ENCODE peak calls at places on chromosomes 16 and 17, in ten cellular contexts. T is lower leg skin; V is K562; K is endothelial cell; H is tibial nerve; P is CD4-positive, alpha-beta T cell; E is CD8-positive, alpha-beta T cell; U is GM10248; A is stomach; X is osteoblast. J is an unnamed sample.

GRCh38 chr17:76038050-76038449 is 10.9 kb upstream of the EVPL start:
- DNase-seq in E (no peak), T (no peak), K (no peak), V (no peak), X (no peak), H (no peak), U (no peak), P (no peak), A (no peak), J (no peak)

GRCh38 chr17:49361129-49361901 is 735 bp downstream of the ZNF652 start:
- DNase-seq in K (no peak), X (peak; percentile 89), U (peak; percentile 51), T (peak; percentile 87), A (peak; percentile 59), H (no peak), P (peak; percentile 83), V (peak; percentile 45), E (peak; percentile 69), J (no peak)

GRCh38 chr17:73803867-73804539 is 159.8 kb upstream of the SDK2 start:
- DNase-seq in K (no peak), P (no peak), E (no peak), T (peak; percentile 53), X (no peak), U (no peak), V (no peak), A (no peak), H (no peak), J (no peak)

GRCh38 chr16:83932304-83932703 is 20.7 kb upstream of the OSGIN1 start:
- DNase-seq in P (no peak), E (no peak), A (no peak), X (peak; percentile 42), T (no peak), H (no peak), V (no peak), K (no peak), U (no peak), J (no peak)

GRCh38 chr16:57906385-57907316 is 64.3 kb downstream of the CNGB1 start:
- DNase-seq in T (no peak), A (no peak), V (no peak), U (no peak), P (no peak), E (no peak), X (peak; percentile 48), H (no peak), K (peak; percentile 23), J (peak; percentile 56)

GRCh38 chr16:13036600-13036999 is 135.2 kb downstream of the SHISA9 start:
- DNase-seq in E (no peak), V (peak; percentile 37), P (no peak), H (no peak), U (no peak), A (peak; percentile 27), K (peak; percentile 69), T (no peak), X (no peak), J (peak; percentile 88)

GRCh38 chr16:35908942-35909341 is 2449.5 kb downstream of the TP53TG3F start:
- DNase-seq in K (no peak), P (no peak), A (no peak), H (no peak), E (no peak), X (no peak), V (peak; percentile 16), T (no peak), U (no peak), J (no peak)

GRCh38 chr17:11495616-11496015 is 102.7 kb upstream of the DNAH9 start:
- DNase-seq in A (no peak), T (no peak), E (no peak), V (no peak), H (no peak), U (no peak), P (no peak), K (no peak), X (no peak), J (no peak)

GRCh38 chr17:7834554-7834890 is 505 bp downstream of the KDM6B start:
- DNase-seq in E (no peak), U (no peak), A (peak; percentile 68), K (no peak), V (peak; percentile 28), X (no peak), P (peak; percentile 50), T (peak; percentile 94), H (peak; percentile 63), J (peak; percentile 58)

GRCh38 chr17:10728331-10728730 is 1.5 kb downstream of the TMEM220 start:
- DNase-seq in K (no peak), V (no peak), P (no peak), E (no peak), X (no peak), A (no peak), H (no peak), U (no peak), T (peak; percentile 83), J (no peak)

GRCh38 chr17:69523252-69523861 is 108.9 kb downstream of the MAP2K6 start:
- DNase-seq in X (no peak), P (no peak), E (no peak), V (peak; percentile 13), T (no peak), U (peak; percentile 39), A (no peak), H (no peak), K (peak; percentile 32), J (peak; percentile 16)

DNA sequence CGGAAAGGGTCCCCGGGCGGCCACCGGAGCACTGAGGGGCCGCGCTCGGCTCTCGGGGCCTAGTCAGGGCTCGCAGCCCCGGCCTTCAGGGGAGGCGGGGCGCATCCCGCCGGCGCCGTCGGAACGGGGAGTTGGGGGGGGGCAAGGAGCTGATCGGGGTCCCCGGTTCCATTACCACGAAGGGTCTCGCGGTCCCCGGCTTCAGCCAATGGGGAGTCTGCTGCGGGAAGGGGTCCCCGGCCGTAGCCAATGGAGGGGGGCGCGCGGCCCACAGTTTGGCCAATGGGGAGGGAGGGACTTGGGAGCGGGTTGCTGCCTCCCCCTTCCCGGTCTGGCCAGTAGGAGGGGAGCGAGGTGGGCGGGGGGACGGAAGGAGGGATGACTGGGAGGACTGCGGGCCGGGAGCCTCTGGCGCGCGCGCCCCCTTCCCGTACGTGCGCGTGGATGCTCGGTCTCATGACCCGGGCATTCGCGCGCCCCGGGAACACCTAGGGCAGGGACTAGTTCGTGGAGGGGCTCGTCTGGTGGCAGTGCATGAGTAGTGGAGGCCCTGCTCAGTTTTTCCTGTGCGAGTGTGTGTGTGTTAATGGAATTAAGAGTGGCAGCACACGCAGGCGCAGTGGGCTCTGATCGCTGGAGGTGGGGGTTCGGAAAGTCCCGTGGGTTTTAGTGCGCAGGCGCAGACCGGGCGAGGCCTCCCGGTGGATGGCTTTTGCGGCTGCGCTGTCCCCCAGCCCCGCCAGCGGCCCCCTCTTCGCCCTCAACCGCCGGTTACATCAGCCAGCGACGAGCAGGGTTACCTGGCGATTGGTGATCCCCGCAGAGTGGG is 1.1 kb downstream of the ATXN2L start:
- DNase-seq in P (peak; percentile 94), H (peak; percentile 91), X (peak; percentile 100), A (peak; percentile 95), U (peak; percentile 95), T (peak; percentile 99), E (peak; percentile 88), V (peak; percentile 89), K (peak; percentile 97), J (peak; percentile 96)
- TF ChIP-seq CTCF in P (peak; percentile 13), H (no peak), X (no peak), A (peak; percentile 41), U (no peak), T (no peak), E (peak; percentile 21), V (peak; percentile 16), K (no peak), J (no peak)

DNA sequence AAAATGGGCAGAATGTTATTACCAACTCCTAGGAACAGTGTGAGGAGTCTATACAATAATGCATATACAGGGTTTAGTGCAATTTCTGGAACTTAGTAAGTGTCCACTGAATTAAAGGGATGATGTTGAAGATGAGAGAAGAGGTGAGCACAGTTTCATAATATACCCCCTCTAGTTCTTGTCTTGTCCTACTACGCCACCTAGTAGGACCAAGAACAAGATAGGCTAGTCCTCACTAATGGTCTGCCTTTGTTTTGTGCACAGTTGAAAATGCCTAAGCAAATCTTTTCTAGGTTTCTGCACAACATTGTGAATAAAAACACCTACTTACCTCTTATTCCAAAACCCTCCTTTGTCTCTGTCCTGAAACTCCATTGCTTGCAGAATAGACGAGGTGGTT is 670.2 kb downstream of the CDH8 start:
- DNase-seq in X (no peak), H (no peak), U (no peak), T (no peak), K (no peak), E (no peak), P (no peak), A (no peak), V (no peak), J (no peak)
- TF ChIP-seq CTCF in X (no peak), H (no peak), U (no peak), T (no peak), K (no peak), E (no peak), P (no peak), A (no peak), V (no peak), J (no peak)

GRCh38 chr17:42009170-42009569 is 8.1 kb downstream of the DNAJC7 start:
- DNase-seq in T (peak; percentile 62), E (no peak), A (no peak), K (no peak), H (no peak), P (no peak), U (no peak), V (no peak), X (no peak), J (no peak)
- TF ChIP-seq CTCF in T (no peak), E (no peak), A (peak; percentile 7), K (no peak), H (peak; percentile 44), P (no peak), U (no peak), V (peak; percentile 37), X (peak; percentile 45), J (no peak)

GRCh38 chr16:25395528-25395927 is 137.9 kb upstream of the ZKSCAN2 start:
- DNase-seq in U (no peak), T (no peak), V (no peak), E (no peak), A (no peak), H (no peak), X (no peak), K (no peak), P (no peak), J (no peak)
- TF ChIP-seq CTCF in U (no peak), T (no peak), V (peak; percentile 32), E (no peak), A (no peak), H (no peak), X (no peak), K (peak; percentile 17), P (no peak), J (peak; percentile 17)